ENCODE peak calls at places on chromosome 9, in six cellular contexts. One of them, this sample, is unnamed.

GRCh38 chr9:135229701-135230385 is 142.4 kb downstream of the OLFM1 start:
- DNase-seq in H9: peak; percentile 30
- DNase-seq in mesenchymal stem cell: no peak
- DNase-seq in H1: no peak
- DNase-seq in neuronal stem cell: no peak
- DNase-seq in trophoblast cell: no peak
- DNase-seq in this sample: no peak

GRCh38 chr9:127987103-127987614 is 6.4 kb upstream of the EEIG1 start:
- DNase-seq in neuronal stem cell: no peak
- DNase-seq in mesenchymal stem cell: no peak
- DNase-seq in trophoblast cell: no peak
- DNase-seq in H1: no peak
- DNase-seq in H9: no peak
- DNase-seq in this sample: no peak

GRCh38 chr9:96553070-96553469 is 66.6 kb downstream of the CDC14B start:
- DNase-seq in neuronal stem cell: no peak
- DNase-seq in mesenchymal stem cell: peak; percentile 78
- DNase-seq in trophoblast cell: no peak
- DNase-seq in H1: no peak
- DNase-seq in H9: no peak
- DNase-seq in this sample: peak; percentile 88

GRCh38 chr9:136178061-136178772 is 26.7 kb downstream of the LHX3 start:
- DNase-seq in mesenchymal stem cell: no peak
- DNase-seq in H9: no peak
- DNase-seq in H1: no peak
- DNase-seq in trophoblast cell: no peak
- DNase-seq in neuronal stem cell: no peak
- DNase-seq in this sample: no peak

GRCh38 chr9:136140046-136140445 is 21.4 kb upstream of the TMEM250 start:
- DNase-seq in H9: no peak
- DNase-seq in mesenchymal stem cell: no peak
- DNase-seq in H1: no peak
- DNase-seq in trophoblast cell: no peak
- DNase-seq in neuronal stem cell: no peak
- DNase-seq in this sample: no peak

GRCh38 chr9:133188006-133188842 is 20.8 kb downstream of the OBP2B start:
- DNase-seq in trophoblast cell: no peak
- DNase-seq in H9: peak; percentile 86
- DNase-seq in H1: peak; percentile 66
- DNase-seq in mesenchymal stem cell: no peak
- DNase-seq in neuronal stem cell: peak; percentile 29
- DNase-seq in this sample: no peak

GRCh38 chr9:80285325-80285724 is 713.6 kb downstream of the TLE4 start:
- DNase-seq in neuronal stem cell: no peak
- DNase-seq in mesenchymal stem cell: peak; percentile 22
- DNase-seq in H9: no peak
- DNase-seq in trophoblast cell: no peak
- DNase-seq in H1: no peak
- DNase-seq in this sample: peak; percentile 7

GRCh38 chr9:87678650-87679355 is 47.1 kb upstream of the CTSL start:
- DNase-seq in neuronal stem cell: peak; percentile 65
- DNase-seq in H1: peak; percentile 72
- DNase-seq in mesenchymal stem cell: peak; percentile 81
- DNase-seq in H9: peak; percentile 59
- DNase-seq in trophoblast cell: peak; percentile 42
- DNase-seq in this sample: peak; percentile 74

GRCh38 chr9:107243757-107244156 is 39.3 kb upstream of the RAD23B start:
- DNase-seq in H9: no peak
- DNase-seq in H1: no peak
- DNase-seq in trophoblast cell: peak; percentile 97
- DNase-seq in neuronal stem cell: no peak
- DNase-seq in mesenchymal stem cell: peak; percentile 62
- DNase-seq in this sample: peak; percentile 83

GRCh38 chr9:136079211-136079915 is 15.7 kb downstream of the NACC2 start:
- DNase-seq in H9: peak; percentile 29
- DNase-seq in neuronal stem cell: no peak
- DNase-seq in trophoblast cell: no peak
- DNase-seq in H1: no peak
- DNase-seq in mesenchymal stem cell: peak; percentile 28
- DNase-seq in this sample: no peak

GRCh38 chr9:2704504-2704903 is 12.8 kb upstream of the KCNV2 start:
- DNase-seq in trophoblast cell: no peak
- DNase-seq in H9: no peak
- DNase-seq in H1: no peak
- DNase-seq in neuronal stem cell: no peak
- DNase-seq in mesenchymal stem cell: no peak
- DNase-seq in this sample: no peak

GRCh38 chr9:87594218-87594617 is 96.6 kb downstream of the DAPK1 start:
- DNase-seq in trophoblast cell: peak; percentile 44
- DNase-seq in H1: no peak
- DNase-seq in mesenchymal stem cell: peak; percentile 54
- DNase-seq in neuronal stem cell: no peak
- DNase-seq in H9: no peak
- DNase-seq in this sample: peak; percentile 80

GRCh38 chr9:94639045-94639995 is at the start of gene FBP1:
- DNase-seq in H1: peak; percentile 74
- DNase-seq in mesenchymal stem cell: peak; percentile 42
- DNase-seq in trophoblast cell: peak; percentile 75
- DNase-seq in neuronal stem cell: no peak
- DNase-seq in H9: peak; percentile 61
- DNase-seq in this sample: no peak

GRCh38 chr9:70421272-70422180 is 7.1 kb upstream of the KLF9 start:
- DNase-seq in mesenchymal stem cell: peak; percentile 64
- DNase-seq in H9: no peak
- DNase-seq in neuronal stem cell: no peak
- DNase-seq in trophoblast cell: no peak
- DNase-seq in H1: peak; percentile 48
- DNase-seq in this sample: peak; percentile 54

GRCh38 chr9:29830815-29831214 is 2257.5 kb upstream of the C9orf72 start:
- DNase-seq in H1: no peak
- DNase-seq in neuronal stem cell: peak; percentile 38
- DNase-seq in trophoblast cell: no peak
- DNase-seq in mesenchymal stem cell: peak; percentile 65
- DNase-seq in H9: peak; percentile 54
- DNase-seq in this sample: no peak

GRCh38 chr9:114856210-114856941 is 50.5 kb upstream of the TNFSF15 start:
- DNase-seq in trophoblast cell: no peak
- DNase-seq in neuronal stem cell: no peak
- DNase-seq in mesenchymal stem cell: peak; percentile 56
- DNase-seq in H9: no peak
- DNase-seq in H1: no peak
- DNase-seq in this sample: peak; percentile 82

GRCh38 chr9:1233568-1233967 is 183.4 kb downstream of the DMRT2 start:
- DNase-seq in neuronal stem cell: no peak
- DNase-seq in trophoblast cell: no peak
- DNase-seq in mesenchymal stem cell: no peak
- DNase-seq in H9: no peak
- DNase-seq in H1: no peak
- DNase-seq in this sample: no peak

GRCh38 chr9:37995348-37995737 is 73.7 kb downstream of the SHB start:
- DNase-seq in H9: no peak
- DNase-seq in neuronal stem cell: no peak
- DNase-seq in mesenchymal stem cell: no peak
- DNase-seq in H1: no peak
- DNase-seq in trophoblast cell: no peak
- DNase-seq in this sample: no peak

GRCh38 chr9:114294664-114295063 is 28.2 kb upstream of the ORM1 start:
- DNase-seq in trophoblast cell: no peak
- DNase-seq in mesenchymal stem cell: no peak
- DNase-seq in H1: no peak
- DNase-seq in H9: no peak
- DNase-seq in neuronal stem cell: no peak
- DNase-seq in this sample: no peak

GRCh38 chr9:109632817-109633216 is 134.7 kb upstream of the PTPN3 start:
- DNase-seq in H1: no peak
- DNase-seq in mesenchymal stem cell: no peak
- DNase-seq in neuronal stem cell: no peak
- DNase-seq in H9: no peak
- DNase-seq in trophoblast cell: no peak
- DNase-seq in this sample: no peak

DNA sequence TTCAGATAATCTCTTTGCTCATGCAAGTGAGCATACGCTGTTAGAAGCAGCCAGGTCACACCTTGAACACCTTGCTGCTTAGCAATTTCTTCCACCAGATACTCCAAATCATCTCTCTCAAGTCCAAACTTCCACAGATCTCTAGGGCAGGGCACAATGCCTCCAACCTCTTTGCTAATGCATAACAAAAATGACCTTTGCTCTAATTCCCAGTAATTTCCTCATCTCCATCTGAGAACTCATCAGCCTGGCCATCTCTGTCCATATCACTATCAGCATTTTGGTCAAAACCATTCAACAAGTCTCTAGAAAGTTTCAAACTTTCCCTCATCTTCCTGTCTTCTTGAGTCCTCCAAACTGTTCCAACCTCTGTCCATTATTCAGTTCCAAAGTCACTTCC is 139.3 kb upstream of the NR4A3 start:
- DNase-seq in H1: no peak
- DNase-seq in trophoblast cell: no peak
- DNase-seq in H9: no peak
- DNase-seq in neuronal stem cell: no peak
- DNase-seq in mesenchymal stem cell: no peak
- DNase-seq in this sample: no peak
- H2AFZ ChIP-seq in H1: no peak overlapping the region
- H2AFZ ChIP-seq in trophoblast cell: no peak overlapping the region
- H2AFZ ChIP-seq in H9: no peak overlapping the region
- H2AFZ ChIP-seq in neuronal stem cell: no peak overlapping the region
- H2AFZ ChIP-seq in mesenchymal stem cell: no peak overlapping the region
- H2AFZ ChIP-seq in this sample: no peak overlapping the region

DNA sequence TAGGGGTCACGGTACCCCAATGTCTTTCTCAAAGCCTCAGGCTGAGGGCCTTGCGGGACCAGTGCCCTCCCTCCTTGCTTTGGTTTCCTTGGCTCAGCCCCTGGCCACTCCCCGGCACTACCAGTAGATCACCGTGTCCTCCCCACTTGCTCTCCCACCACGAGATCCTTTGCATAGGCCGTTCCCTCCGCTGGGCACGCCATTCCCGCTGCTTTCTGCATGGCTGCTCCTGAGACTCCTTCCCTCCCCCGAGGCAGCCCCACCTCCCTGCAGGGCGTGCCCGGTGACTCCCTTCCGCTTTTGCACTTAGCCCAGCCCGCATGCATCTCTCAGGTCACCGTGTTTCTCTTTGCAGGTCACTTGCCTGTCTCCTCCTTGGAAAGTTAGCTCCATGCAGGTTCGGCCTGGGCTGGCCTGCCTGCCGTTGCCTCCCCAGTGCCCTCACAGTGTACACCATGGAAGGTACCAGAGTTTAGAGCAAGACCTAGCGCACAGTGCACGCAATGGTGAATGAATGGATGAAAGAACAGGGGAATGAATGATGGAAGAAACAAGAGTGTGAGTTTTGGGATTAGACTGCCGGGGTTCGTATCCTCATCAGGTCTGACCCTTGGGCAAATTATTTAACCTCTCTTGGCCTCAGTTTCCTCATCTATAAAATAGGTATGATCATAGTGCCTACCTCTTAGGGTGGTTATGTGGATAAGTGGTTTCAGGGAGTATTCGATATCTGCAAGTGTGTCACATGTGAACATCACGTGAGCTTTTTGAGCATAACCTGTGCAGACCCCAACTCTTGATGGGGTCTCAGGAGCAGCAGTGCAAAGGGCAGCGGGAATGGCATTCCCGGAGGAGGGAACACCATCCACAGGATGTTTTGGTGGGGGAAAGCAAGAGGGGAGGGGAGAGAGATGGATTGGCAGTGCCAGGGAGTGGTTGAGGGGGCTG is 214.3 kb downstream of the C9orf50 start:
- DNase-seq in trophoblast cell: peak; percentile 95
- DNase-seq in mesenchymal stem cell: no peak
- DNase-seq in H9: no peak
- DNase-seq in neuronal stem cell: no peak
- DNase-seq in H1: peak; percentile 45
- DNase-seq in this sample: no peak
- H2AK5ac ChIP-seq in trophoblast cell: no peak overlapping the region
- H2AK5ac ChIP-seq in mesenchymal stem cell: no peak overlapping the region
- H2AK5ac ChIP-seq in H9: no peak overlapping the region
- H2AK5ac ChIP-seq in neuronal stem cell: peak overlapping the region; percentile 5
- H2AK5ac ChIP-seq in H1: peak overlapping the region; percentile 24
- H2AK5ac ChIP-seq in this sample: peak overlapping the region; percentile 52

GRCh38 chr9:121194730-121195129 is 6.9 kb downstream of the RAB14 start:
- DNase-seq in H9: no peak
- DNase-seq in mesenchymal stem cell: no peak
- DNase-seq in H1: no peak
- DNase-seq in neuronal stem cell: no peak
- DNase-seq in trophoblast cell: no peak
- DNase-seq in this sample: no peak
- H2AFZ ChIP-seq in H9: no peak overlapping the region
- H2AFZ ChIP-seq in mesenchymal stem cell: no peak overlapping the region
- H2AFZ ChIP-seq in H1: no peak overlapping the region
- H2AFZ ChIP-seq in neuronal stem cell: no peak overlapping the region
- H2AFZ ChIP-seq in trophoblast cell: no peak overlapping the region
- H2AFZ ChIP-seq in this sample: no peak overlapping the region

GRCh38 chr9:129336130-129336528 is 158.1 kb upstream of the IER5L start:
- DNase-seq in mesenchymal stem cell: no peak
- DNase-seq in trophoblast cell: no peak
- DNase-seq in neuronal stem cell: no peak
- DNase-seq in H9: no peak
- DNase-seq in H1: peak; percentile 54
- DNase-seq in this sample: peak; percentile 46

GRCh38 chr9:129333961-129334743 is 156.1 kb upstream of the IER5L start:
- DNase-seq in H1: peak; percentile 87
- DNase-seq in trophoblast cell: peak; percentile 100
- DNase-seq in H9: peak; percentile 99
- DNase-seq in neuronal stem cell: peak; percentile 80
- DNase-seq in mesenchymal stem cell: peak; percentile 96
- DNase-seq in this sample: peak; percentile 92

GRCh38 chr9:129336601-129337286 is 158.7 kb upstream of the IER5L start:
- DNase-seq in mesenchymal stem cell: peak; percentile 70
- DNase-seq in trophoblast cell: no peak
- DNase-seq in H1: peak; percentile 67
- DNase-seq in H9: peak; percentile 62
- DNase-seq in neuronal stem cell: no peak
- DNase-seq in this sample: peak; percentile 55

GRCh38 chr9:129334744-129335080 is 156.7 kb upstream of the IER5L start:
- DNase-seq in neuronal stem cell: no peak
- DNase-seq in trophoblast cell: no peak
- DNase-seq in mesenchymal stem cell: no peak
- DNase-seq in H9: no peak
- DNase-seq in H1: no peak
- DNase-seq in this sample: no peak

DNA sequence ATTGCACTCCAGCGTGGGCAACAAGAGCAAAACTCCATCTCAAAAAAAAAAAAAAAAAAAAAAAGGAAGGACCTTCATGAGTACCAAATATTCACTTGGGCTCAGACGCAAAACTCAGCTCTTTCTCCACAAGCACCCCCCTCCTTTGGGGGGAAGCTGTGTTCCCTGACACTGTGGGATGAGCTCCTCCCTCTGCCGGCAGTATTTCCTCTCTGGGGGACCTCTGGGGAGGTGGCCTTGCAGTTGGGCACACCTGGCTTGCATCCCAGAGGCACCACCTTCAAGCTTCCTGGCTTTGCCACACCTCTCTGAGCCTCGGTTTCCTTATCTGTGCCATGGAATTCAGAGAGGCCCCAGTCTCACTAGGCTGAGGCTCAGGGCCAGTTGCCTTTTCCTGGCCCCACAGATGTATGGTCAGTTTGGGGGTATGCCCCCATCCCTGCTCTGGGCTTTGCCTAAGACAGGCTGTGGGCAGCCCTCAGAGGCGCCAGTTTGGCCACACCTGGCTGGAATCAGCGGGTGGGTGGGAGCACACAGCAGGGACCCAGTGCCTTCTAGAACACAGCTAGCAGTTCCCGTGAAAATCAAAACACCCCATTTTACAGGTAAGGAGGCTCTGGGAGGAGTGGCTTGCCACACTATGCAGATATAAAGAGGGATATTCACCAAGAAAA is 157.5 kb upstream of the IER5L start:
- DNase-seq in H9: no peak
- DNase-seq in H1: no peak
- DNase-seq in mesenchymal stem cell: no peak
- DNase-seq in neuronal stem cell: no peak
- DNase-seq in trophoblast cell: no peak
- DNase-seq in this sample: no peak
- H2AK5ac ChIP-seq in H9: no peak overlapping the region
- H2AK5ac ChIP-seq in H1: peak overlapping the region; percentile 94
- H2AK5ac ChIP-seq in mesenchymal stem cell: peak overlapping the region; percentile 32
- H2AK5ac ChIP-seq in neuronal stem cell: peak overlapping the region; percentile 58
- H2AK5ac ChIP-seq in trophoblast cell: peak overlapping the region; percentile 74
- H2AK5ac ChIP-seq in this sample: peak overlapping the region; percentile 97

This sample was measured in IMR-90.